ENCODE peak calls at places on chromosomes 7 and 10, in five cellular contexts. Z, U, L, V and O are unnamed samples.

GRCh38 chr10:4138146-4138721 is 353.2 kb upstream of the KLF6 start:
- DNase-seq in Z (no peak), U (no peak), L (no peak), V (no peak), O (no peak)

GRCh38 chr10:91694170-91694794 is 61.4 kb upstream of the PPP1R3C start:
- DNase-seq in Z (peak), U (peak), L (peak), V (no peak), O (peak)

GRCh38 chr10:97291357-97292096 is 910 bp downstream of the ARHGAP19 start:
- DNase-seq in Z (no peak), U (no peak), L (no peak), V (no peak), O (no peak)

GRCh38 chr10:52967806-52968795 is 195.5 kb upstream of the MBL2 start:
- DNase-seq in Z (no peak), U (no peak), L (no peak), V (no peak), O (no peak)

GRCh38 chr7:7870590-7870989 is 98.0 kb upstream of the GLCCI1 start:
- DNase-seq in Z (no peak), U (no peak), L (no peak), V (no peak), O (no peak)

GRCh38 chr10:12455774-12456173 is 106.4 kb downstream of the CAMK1D start:
- DNase-seq in Z (peak), U (no peak), L (peak), V (no peak), O (no peak)

GRCh38 chr10:79552143-79552542 is 8.1 kb downstream of the SFTPA2 start:
- DNase-seq in Z (no peak), U (no peak), L (no peak), V (no peak), O (no peak)

GRCh38 chr10:7311256-7312178 is 99.3 kb downstream of the SFMBT2 start:
- DNase-seq in Z (peak), U (no peak), L (no peak), V (no peak), O (no peak)